ENCODE peak calls at places on chromosome 22, in four cellular contexts. P is AML-193, U is lower lobe of right lung, N is ELR. X is an unnamed sample.

GRCh38 chr22:28939394-28939793 is 56.0 kb downstream of the ZNRF3 start:
- DNase-seq in U (no peak), P (no peak), N (no peak), X (no peak)

GRCh38 chr22:46031965-46032851 is 55.2 kb upstream of the WNT7B start:
- DNase-seq in U (peak; percentile 36), P (no peak), N (no peak), X (no peak)

GRCh38 chr22:30806391-30806861 is 111.8 kb downstream of the OSBP2 start:
- DNase-seq in U (no peak), N (peak; percentile 93), P (no peak), X (peak; percentile 58)

GRCh38 chr22:25080855-25081254 is 118.8 kb upstream of the CRYBB3 start:
- DNase-seq in N (no peak), U (no peak), P (no peak), X (no peak)

GRCh38 chr22:30185129-30185528 is 61.4 kb downstream of the LIF start:
- DNase-seq in U (no peak), P (no peak), N (no peak), X (no peak)

GRCh38 chr22:50088096-50088495 is 1.7 kb upstream of the MOV10L1 start:
- DNase-seq in P (no peak), U (no peak), N (no peak), X (no peak)

GRCh38 chr22:27149886-27150529 is 492.6 kb downstream of the MIAT start:
- DNase-seq in U (no peak), P (no peak), N (no peak), X (peak; percentile 38)

GRCh38 chr22:44330188-44330726 is 17.5 kb upstream of the SHISAL1 start:
- DNase-seq in P (no peak), N (no peak), U (no peak), X (no peak)

GRCh38 chr22:45645526-45646414 is 25.9 kb upstream of the ATXN10 start:
- DNase-seq in U (peak; percentile 83), N (peak; percentile 69), P (peak; percentile 31), X (peak; percentile 29)

GRCh38 chr22:31223786-31224191 is 11.7 kb downstream of the LIMK2 start:
- DNase-seq in P (no peak), U (no peak), N (no peak), X (no peak)

GRCh38 chr22:18994780-18995711 is 59.0 kb upstream of the PRODH start:
- DNase-seq in U (no peak), P (no peak), N (no peak), X (no peak)

GRCh38 chr22:49476176-49476575 is 351.5 kb downstream of the BRD1 start:
- DNase-seq in N (no peak), U (no peak), P (no peak), X (no peak)

GRCh38 chr22:20792966-20793332 is 19.0 kb downstream of the SERPIND1 start:
- DNase-seq in P (no peak), U (no peak), N (no peak), X (no peak)

GRCh38 chr22:49881856-49882255 is 28.2 kb downstream of the ZBED4 start:
- DNase-seq in N (no peak), P (no peak), U (no peak), X (no peak)

GRCh38 chr22:29112102-29112501 is 39.3 kb downstream of the KREMEN1 start:
- DNase-seq in N (no peak), P (no peak), U (no peak), X (no peak)

GRCh38 chr22:39097098-39098020 is at the start of gene APOBEC3H:
- DNase-seq in N (no peak), P (peak; percentile 15), U (peak; percentile 72), X (no peak)

GRCh38 chr22:50620861-50621490 is 7.0 kb downstream of the ARSA start:
- DNase-seq in U (no peak), P (no peak), N (no peak), X (no peak)

GRCh38 chr22:17106161-17106784 is 14.9 kb downstream of the TMEM121B start:
- DNase-seq in P (peak; percentile 51), U (no peak), N (no peak), X (no peak)

GRCh38 chr22:48477031-48477721 is 1350.5 kb downstream of the BRD1 start:
- DNase-seq in P (no peak), N (no peak), U (peak; percentile 31), X (no peak)

GRCh38 chr22:24427500-24428164 is at the start of gene ADORA2A:
- DNase-seq in U (peak; percentile 76), P (no peak), N (no peak), X (no peak)

GRCh38 chr22:42699953-42700352 is 20.7 kb downstream of the A4GALT start:
- DNase-seq in P (no peak), N (no peak), U (no peak), X (no peak)

GRCh38 chr22:29344137-29344536 is 28.6 kb upstream of the RASL10A start:
- DNase-seq in U (peak; percentile 79), N (peak; percentile 99), P (no peak), X (peak; percentile 94)

GRCh38 chr22:44193537-44193896 is 12.8 kb downstream of the PARVG start:
- DNase-seq in N (no peak), P (peak; percentile 5), U (no peak), X (no peak)

GRCh38 chr22:46662226-46662625 is 42.0 kb downstream of the GRAMD4 start:
- DNase-seq in P (no peak), U (no peak), N (no peak), X (no peak)